ENCODE peak calls at places on chromosomes 2 and 18, in seven cellular contexts. One of them, this sample, is unnamed.

GRCh38 chr2:240989451-240990265 is 8.8 kb upstream of the SNED1 start:
- DNase-seq in AG09319: no peak
- DNase-seq in GM13976: no peak
- DNase-seq in fibroblast of lung: peak; percentile 23
- DNase-seq in mammary epithelial cell: no peak
- DNase-seq in endothelial cell of umbilical vein: peak; percentile 37
- DNase-seq in heart right ventricle: no peak
- DNase-seq in this sample: peak; percentile 45

GRCh38 chr18:12703714-12704113 is 872 bp downstream of the PSMG2 start:
- DNase-seq in endothelial cell of umbilical vein: no peak
- DNase-seq in heart right ventricle: no peak
- DNase-seq in AG09319: no peak
- DNase-seq in mammary epithelial cell: peak; percentile 17
- DNase-seq in GM13976: no peak
- DNase-seq in fibroblast of lung: peak; percentile 47
- DNase-seq in this sample: peak; percentile 29

GRCh38 chr18:80133124-80133523 is 24.1 kb downstream of the ADNP2 start:
- DNase-seq in heart right ventricle: no peak
- DNase-seq in GM13976: no peak
- DNase-seq in fibroblast of lung: no peak
- DNase-seq in endothelial cell of umbilical vein: no peak
- DNase-seq in AG09319: no peak
- DNase-seq in mammary epithelial cell: no peak
- DNase-seq in this sample: no peak

GRCh38 chr18:51433881-51434280 is 236.4 kb upstream of the MEX3C start:
- DNase-seq in endothelial cell of umbilical vein: no peak
- DNase-seq in GM13976: no peak
- DNase-seq in heart right ventricle: no peak
- DNase-seq in mammary epithelial cell: no peak
- DNase-seq in AG09319: no peak
- DNase-seq in fibroblast of lung: no peak
- DNase-seq in this sample: no peak

GRCh38 chr18:7341581-7342337 is 110.9 kb downstream of the LRRC30 start:
- DNase-seq in fibroblast of lung: no peak
- DNase-seq in mammary epithelial cell: no peak
- DNase-seq in GM13976: no peak
- DNase-seq in heart right ventricle: no peak
- DNase-seq in AG09319: no peak
- DNase-seq in endothelial cell of umbilical vein: no peak
- DNase-seq in this sample: no peak

GRCh38 chr18:75735291-75735690 is 307.8 kb upstream of the SMIM21 start:
- DNase-seq in heart right ventricle: no peak
- DNase-seq in mammary epithelial cell: no peak
- DNase-seq in AG09319: no peak
- DNase-seq in GM13976: no peak
- DNase-seq in endothelial cell of umbilical vein: no peak
- DNase-seq in fibroblast of lung: no peak
- DNase-seq in this sample: no peak

GRCh38 chr2:222930862-222931261 is 70.0 kb downstream of the ACSL3 start:
- DNase-seq in endothelial cell of umbilical vein: peak; percentile 83
- DNase-seq in heart right ventricle: no peak
- DNase-seq in fibroblast of lung: peak; percentile 57
- DNase-seq in GM13976: no peak
- DNase-seq in mammary epithelial cell: no peak
- DNase-seq in AG09319: no peak
- DNase-seq in this sample: no peak

GRCh38 chr18:35378206-35378795 is 1.2 kb upstream of the ZNF396 start:
- DNase-seq in mammary epithelial cell: peak; percentile 37
- DNase-seq in fibroblast of lung: peak; percentile 74
- DNase-seq in GM13976: no peak
- DNase-seq in endothelial cell of umbilical vein: no peak
- DNase-seq in AG09319: no peak
- DNase-seq in heart right ventricle: no peak
- DNase-seq in this sample: no peak

GRCh38 chr2:179749210-179749609 is 112.2 kb downstream of the ZNF385B start:
- DNase-seq in fibroblast of lung: peak; percentile 24
- DNase-seq in mammary epithelial cell: peak; percentile 6
- DNase-seq in AG09319: no peak
- DNase-seq in heart right ventricle: no peak
- DNase-seq in GM13976: no peak
- DNase-seq in endothelial cell of umbilical vein: no peak
- DNase-seq in this sample: no peak

GRCh38 chr2:222167762-222168161 is 131.0 kb downstream of the PAX3 start:
- DNase-seq in GM13976: no peak
- DNase-seq in AG09319: no peak
- DNase-seq in fibroblast of lung: no peak
- DNase-seq in heart right ventricle: no peak
- DNase-seq in mammary epithelial cell: no peak
- DNase-seq in endothelial cell of umbilical vein: no peak
- DNase-seq in this sample: no peak

GRCh38 chr18:9950289-9951016 is 36.6 kb downstream of the VAPA start:
- DNase-seq in mammary epithelial cell: no peak
- DNase-seq in AG09319: peak; percentile 19
- DNase-seq in heart right ventricle: no peak
- DNase-seq in endothelial cell of umbilical vein: no peak
- DNase-seq in fibroblast of lung: peak; percentile 79
- DNase-seq in GM13976: no peak
- DNase-seq in this sample: no peak

GRCh38 chr2:207311316-207312005 is 145.7 kb upstream of the KLF7 start:
- DNase-seq in fibroblast of lung: peak; percentile 87
- DNase-seq in AG09319: peak; percentile 69
- DNase-seq in endothelial cell of umbilical vein: peak; percentile 88
- DNase-seq in heart right ventricle: peak; percentile 14
- DNase-seq in mammary epithelial cell: peak; percentile 90
- DNase-seq in GM13976: peak; percentile 80
- DNase-seq in this sample: peak; percentile 52

GRCh38 chr2:69734040-69734611 is 7.8 kb upstream of the ANXA4 start:
- DNase-seq in fibroblast of lung: peak; percentile 27
- DNase-seq in heart right ventricle: no peak
- DNase-seq in mammary epithelial cell: no peak
- DNase-seq in GM13976: no peak
- DNase-seq in AG09319: peak; percentile 46
- DNase-seq in endothelial cell of umbilical vein: no peak
- DNase-seq in this sample: no peak

GRCh38 chr2:55843096-55843991 is 80.2 kb downstream of the EFEMP1 start:
- DNase-seq in fibroblast of lung: peak; percentile 96
- DNase-seq in AG09319: peak; percentile 67
- DNase-seq in mammary epithelial cell: peak; percentile 92
- DNase-seq in endothelial cell of umbilical vein: peak; percentile 81
- DNase-seq in GM13976: no peak
- DNase-seq in heart right ventricle: no peak
- DNase-seq in this sample: no peak

GRCh38 chr2:30315391-30316055 is 84.2 kb downstream of the LBH start:
- DNase-seq in GM13976: no peak
- DNase-seq in AG09319: no peak
- DNase-seq in fibroblast of lung: peak; percentile 39
- DNase-seq in mammary epithelial cell: peak; percentile 57
- DNase-seq in endothelial cell of umbilical vein: no peak
- DNase-seq in heart right ventricle: no peak
- DNase-seq in this sample: peak; percentile 49

GRCh38 chr18:59426855-59427254 is 67.8 kb upstream of the LMAN1 start:
- DNase-seq in endothelial cell of umbilical vein: no peak
- DNase-seq in GM13976: no peak
- DNase-seq in AG09319: no peak
- DNase-seq in heart right ventricle: no peak
- DNase-seq in fibroblast of lung: no peak
- DNase-seq in mammary epithelial cell: peak; percentile 30
- DNase-seq in this sample: no peak

GRCh38 chr2:96470636-96471035 is 34.5 kb downstream of the NEURL3 start:
- DNase-seq in GM13976: peak; percentile 82
- DNase-seq in heart right ventricle: peak; percentile 61
- DNase-seq in fibroblast of lung: peak; percentile 18
- DNase-seq in AG09319: no peak
- DNase-seq in mammary epithelial cell: no peak
- DNase-seq in endothelial cell of umbilical vein: peak; percentile 54
- DNase-seq in this sample: peak; percentile 69

GRCh38 chr2:43073373-43073772 is 153.0 kb downstream of the ZFP36L2 start:
- DNase-seq in heart right ventricle: peak; percentile 41
- DNase-seq in endothelial cell of umbilical vein: no peak
- DNase-seq in mammary epithelial cell: peak; percentile 94
- DNase-seq in GM13976: no peak
- DNase-seq in AG09319: no peak
- DNase-seq in fibroblast of lung: peak; percentile 59
- DNase-seq in this sample: no peak

GRCh38 chr2:205680903-205681302 is 1.4 kb upstream of the NRP2 start:
- DNase-seq in endothelial cell of umbilical vein: peak; percentile 20
- DNase-seq in mammary epithelial cell: no peak
- DNase-seq in fibroblast of lung: no peak
- DNase-seq in GM13976: no peak
- DNase-seq in heart right ventricle: no peak
- DNase-seq in AG09319: no peak
- DNase-seq in this sample: no peak

GRCh38 chr18:73793386-73793785 is 354.2 kb downstream of the FBXO15 start:
- DNase-seq in AG09319: no peak
- DNase-seq in fibroblast of lung: peak; percentile 87
- DNase-seq in endothelial cell of umbilical vein: no peak
- DNase-seq in heart right ventricle: no peak
- DNase-seq in mammary epithelial cell: peak; percentile 52
- DNase-seq in GM13976: no peak
- DNase-seq in this sample: no peak

GRCh38 chr2:98898423-98898841 is 37.6 kb downstream of the CRACDL start:
- DNase-seq in fibroblast of lung: no peak
- DNase-seq in AG09319: no peak
- DNase-seq in endothelial cell of umbilical vein: no peak
- DNase-seq in GM13976: no peak
- DNase-seq in mammary epithelial cell: no peak
- DNase-seq in heart right ventricle: no peak
- DNase-seq in this sample: no peak

GRCh38 chr2:82007051-82007664 is 1702.6 kb upstream of the LRRTM1 start:
- DNase-seq in heart right ventricle: no peak
- DNase-seq in fibroblast of lung: no peak
- DNase-seq in AG09319: no peak
- DNase-seq in GM13976: no peak
- DNase-seq in endothelial cell of umbilical vein: no peak
- DNase-seq in mammary epithelial cell: no peak
- DNase-seq in this sample: no peak

GRCh38 chr2:150438654-150439053 is 48.8 kb downstream of the RND3 start:
- DNase-seq in fibroblast of lung: peak; percentile 21
- DNase-seq in mammary epithelial cell: peak; percentile 63
- DNase-seq in GM13976: no peak
- DNase-seq in heart right ventricle: no peak
- DNase-seq in endothelial cell of umbilical vein: no peak
- DNase-seq in AG09319: no peak
- DNase-seq in this sample: no peak

GRCh38 chr2:48312126-48312525 is 217.8 kb upstream of the STON1 start:
- DNase-seq in mammary epithelial cell: peak; percentile 96
- DNase-seq in AG09319: no peak
- DNase-seq in GM13976: no peak
- DNase-seq in heart right ventricle: no peak
- DNase-seq in endothelial cell of umbilical vein: no peak
- DNase-seq in fibroblast of lung: peak; percentile 23
- DNase-seq in this sample: no peak

GRCh38 chr2:62441421-62441820 is 64.6 kb downstream of the TMEM17 start:
- DNase-seq in endothelial cell of umbilical vein: no peak
- DNase-seq in heart right ventricle: no peak
- DNase-seq in GM13976: no peak
- DNase-seq in AG09319: no peak
- DNase-seq in fibroblast of lung: no peak
- DNase-seq in mammary epithelial cell: no peak
- DNase-seq in this sample: no peak

GRCh38 chr2:170535552-170535951 is 179.6 kb upstream of the SP5 start:
- DNase-seq in GM13976: no peak
- DNase-seq in heart right ventricle: no peak
- DNase-seq in endothelial cell of umbilical vein: no peak
- DNase-seq in AG09319: no peak
- DNase-seq in fibroblast of lung: no peak
- DNase-seq in mammary epithelial cell: no peak
- DNase-seq in this sample: no peak

GRCh38 chr18:71001597-71001996 is 712.8 kb downstream of the SOCS6 start:
- DNase-seq in heart right ventricle: no peak
- DNase-seq in fibroblast of lung: no peak
- DNase-seq in GM13976: no peak
- DNase-seq in AG09319: no peak
- DNase-seq in endothelial cell of umbilical vein: peak; percentile 96
- DNase-seq in mammary epithelial cell: no peak
- DNase-seq in this sample: no peak

DNA sequence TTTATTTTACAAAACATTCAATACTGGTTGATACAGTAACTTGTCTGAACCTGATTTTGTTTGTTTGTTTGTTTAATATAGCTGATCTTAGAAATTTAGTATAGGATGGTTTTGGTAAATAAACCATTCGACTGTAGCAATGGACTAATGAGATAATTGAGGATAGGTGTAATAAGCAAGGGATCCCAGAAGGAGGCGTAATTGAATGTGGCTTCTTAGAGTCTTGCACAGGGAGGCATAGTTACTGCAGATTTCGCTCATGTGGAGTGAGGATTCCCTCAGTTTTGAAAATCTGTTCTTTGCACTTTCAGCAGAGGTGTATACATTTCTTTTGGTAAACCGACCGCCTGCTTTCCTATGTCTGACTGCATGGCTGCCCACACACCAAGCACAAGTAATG is 709.6 kb downstream of the SOCS6 start:
- DNase-seq in GM13976: no peak
- DNase-seq in fibroblast of lung: no peak
- DNase-seq in heart right ventricle: no peak
- DNase-seq in mammary epithelial cell: no peak
- DNase-seq in AG09319: no peak
- DNase-seq in endothelial cell of umbilical vein: peak; percentile 58
- DNase-seq in this sample: no peak
- TF ChIP-seq CTCF in GM13976: no peak
- TF ChIP-seq CTCF in fibroblast of lung: no peak
- TF ChIP-seq CTCF in heart right ventricle: no peak
- TF ChIP-seq CTCF in mammary epithelial cell: no peak
- TF ChIP-seq CTCF in AG09319: no peak
- TF ChIP-seq CTCF in endothelial cell of umbilical vein: peak; percentile 41
- TF ChIP-seq CTCF in this sample: no peak

GRCh38 chr2:675982-676646 is 1.1 kb downstream of the TMEM18 start:
- DNase-seq in endothelial cell of umbilical vein: peak; percentile 42
- DNase-seq in heart right ventricle: peak; percentile 23
- DNase-seq in fibroblast of lung: peak; percentile 91
- DNase-seq in mammary epithelial cell: peak; percentile 88
- DNase-seq in AG09319: peak; percentile 76
- DNase-seq in GM13976: peak; percentile 51
- DNase-seq in this sample: peak; percentile 57
- TF ChIP-seq CTCF in endothelial cell of umbilical vein: no peak
- TF ChIP-seq CTCF in heart right ventricle: peak; percentile 30
- TF ChIP-seq CTCF in fibroblast of lung: no peak
- TF ChIP-seq CTCF in mammary epithelial cell: peak; percentile 77
- TF ChIP-seq CTCF in AG09319: peak; percentile 50
- TF ChIP-seq CTCF in GM13976: peak; percentile 24
- TF ChIP-seq CTCF in this sample: no peak

DNA sequence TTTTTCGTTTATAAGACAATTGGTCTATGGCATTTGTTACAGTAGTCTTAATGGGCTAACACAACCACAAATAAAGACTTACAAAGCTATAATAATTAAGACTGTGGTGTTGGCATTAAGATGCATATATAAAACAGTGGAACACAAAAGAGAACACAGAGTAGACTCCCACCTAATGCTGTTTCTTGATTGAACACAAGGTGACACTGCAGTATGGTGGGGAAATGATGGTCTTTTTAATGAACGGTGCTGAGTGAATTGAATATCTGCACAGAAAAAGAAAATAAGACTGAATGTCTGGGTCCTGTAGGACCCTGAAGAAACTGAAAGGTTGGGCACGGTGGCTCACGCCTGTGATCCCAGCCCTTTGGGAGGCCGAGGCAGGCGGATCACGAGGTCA is 1136.6 kb upstream of the NXPH2 start:
- DNase-seq in endothelial cell of umbilical vein: peak; percentile 11
- DNase-seq in AG09319: no peak
- DNase-seq in mammary epithelial cell: no peak
- DNase-seq in fibroblast of lung: no peak
- DNase-seq in heart right ventricle: no peak
- DNase-seq in GM13976: no peak
- DNase-seq in this sample: no peak
- TF ChIP-seq CTCF in endothelial cell of umbilical vein: peak; percentile 42
- TF ChIP-seq CTCF in AG09319: no peak
- TF ChIP-seq CTCF in mammary epithelial cell: no peak
- TF ChIP-seq CTCF in fibroblast of lung: no peak
- TF ChIP-seq CTCF in heart right ventricle: no peak
- TF ChIP-seq CTCF in GM13976: no peak
- TF ChIP-seq CTCF in this sample: no peak

GRCh38 chr2:9140570-9141378 is 65.8 kb upstream of the ASAP2 start:
- DNase-seq in mammary epithelial cell: no peak
- DNase-seq in GM13976: no peak
- DNase-seq in heart right ventricle: no peak
- DNase-seq in AG09319: no peak
- DNase-seq in fibroblast of lung: peak; percentile 56
- DNase-seq in endothelial cell of umbilical vein: no peak
- DNase-seq in this sample: no peak
- TF ChIP-seq CTCF in mammary epithelial cell: no peak
- TF ChIP-seq CTCF in GM13976: no peak
- TF ChIP-seq CTCF in heart right ventricle: no peak
- TF ChIP-seq CTCF in AG09319: no peak
- TF ChIP-seq CTCF in fibroblast of lung: no peak
- TF ChIP-seq CTCF in endothelial cell of umbilical vein: no peak
- TF ChIP-seq CTCF in this sample: no peak